ENCODE peak calls at places on chromosomes 4 and X, in nine cellular contexts. J is naive B cell; P is activated CD4-positive, alpha-beta memory T cell treated with anti-CD3 and anti-CD28 coated beads for 36 hours; D is A549; F is CD8-positive, alpha-beta memory T cell; I is effector memory CD4-positive, alpha-beta T cell; Z is neuronal stem cell; X is AG09319; Y is astrocyte of the spinal cord. W is an unnamed sample.
A peak's percentile ranks its signal among the peaks of the same experiment; 100 is the strongest.

GRCh38 chrX:24870143-24870542 is 145.6 kb downstream of the ARX start:
- DNase-seq in J (no peak), I (no peak), Y (peak; percentile 60), D (no peak), P (no peak), Z (no peak), X (no peak), F (no peak), W (no peak)

GRCh38 chrX:130676861-130677260 is 226.1 kb downstream of the ENOX2 start:
- DNase-seq in J (no peak), Y (no peak), X (no peak), P (no peak), Z (no peak), I (no peak), F (no peak), D (no peak), W (no peak)

GRCh38 chr4:186878203-186878800 is 154.6 kb upstream of the FAT1 start:
- DNase-seq in D (no peak), P (no peak), X (no peak), I (no peak), Z (no peak), F (no peak), J (no peak), Y (no peak), W (no peak)

GRCh38 chr4:122583906-122584305 is 37.0 kb downstream of the IL21 start:
- DNase-seq in I (no peak), F (no peak), X (peak; percentile 7), Z (no peak), P (no peak), Y (no peak), J (no peak), D (no peak), W (peak; percentile 8)

GRCh38 chr4:41418444-41418843 is 119.5 kb upstream of the LIMCH1 start:
- DNase-seq in F (no peak), I (no peak), X (peak; percentile 12), P (no peak), Y (peak; percentile 79), J (no peak), D (no peak), Z (no peak), W (no peak)

GRCh38 chr4:8306511-8307021 is 37.0 kb downstream of the HTRA3 start:
- DNase-seq in Z (no peak), J (no peak), I (no peak), F (no peak), X (no peak), D (no peak), Y (no peak), P (no peak), W (no peak)

GRCh38 chr4:150033937-150034336 is 44.3 kb upstream of the DCLK2 start:
- DNase-seq in P (no peak), J (no peak), Z (no peak), X (no peak), Y (peak; percentile 72), I (no peak), D (no peak), F (no peak), W (no peak)

GRCh38 chr4:59855630-59856352 is 1344.3 kb upstream of the ADGRL3 start:
- DNase-seq in P (no peak), Z (no peak), X (no peak), D (no peak), I (no peak), J (no peak), F (no peak), Y (no peak), W (no peak)

GRCh38 chrX:147550217-147550616 is 361.5 kb upstream of the FMR1 start:
- DNase-seq in J (no peak), X (no peak), Z (peak; percentile 14), I (no peak), P (peak; percentile 9), F (no peak), D (no peak), Y (no peak), W (peak; percentile 33)

GRCh38 chr4:40247350-40247749 is 50.5 kb downstream of the RHOH start:
- DNase-seq in D (no peak), F (peak; percentile 46), J (peak; percentile 60), I (peak; percentile 38), X (no peak), P (peak; percentile 61), Y (no peak), Z (no peak), W (peak; percentile 57)

GRCh38 chrX:120310861-120311631 is at the start of gene TMEM255A:
- DNase-seq in X (no peak), F (no peak), J (peak; percentile 2), D (no peak), Z (peak; percentile 18), P (no peak), I (no peak), Y (peak; percentile 3), W (peak; percentile 54)

GRCh38 chr4:121072836-121073362 is 564 bp upstream of the NDNF start:
- DNase-seq in Y (no peak), J (no peak), D (no peak), Z (peak; percentile 47), X (no peak), F (no peak), P (no peak), I (no peak), W (no peak)

W was measured in NB4.